ENCODE peak calls at places on chromosomes 16 and 17, in seven cellular contexts. O, Y, K, P, J, U and R are unnamed samples.

GRCh38 chr17:68101075-68101991 is 65.8 kb downstream of the KPNA2 start:
- DNase-seq in U (peak), O (peak), K (peak), Y (peak), P (peak), J (peak), R (peak)

GRCh38 chr16:70804153-70804728 is 3.3 kb upstream of the VAC14 start:
- DNase-seq in K (peak), P (peak), O (no peak), Y (no peak), J (peak), U (peak), R (no peak)

GRCh38 chr16:27325736-27326135 is 12.0 kb downstream of the IL4R start:
- DNase-seq in U (no peak), P (no peak), J (no peak), Y (no peak), K (no peak), O (no peak), R (no peak)

GRCh38 chr17:31321481-31321880 is at the start of gene EVI2A:
- DNase-seq in J (no peak), U (no peak), K (peak), O (peak), P (peak), Y (peak), R (peak)

GRCh38 chr17:62919388-62919787 is 46.6 kb upstream of the TANC2 start:
- DNase-seq in P (peak), U (no peak), Y (no peak), K (no peak), J (peak), O (no peak), R (no peak)

GRCh38 chr16:51818342-51818944 is 667.4 kb upstream of the SALL1 start:
- DNase-seq in P (peak), K (peak), O (peak), J (peak), U (no peak), Y (no peak), R (peak)

GRCh38 chr17:2624292-2624731 is 30.9 kb downstream of the PAFAH1B1 start:
- DNase-seq in J (peak), Y (no peak), U (no peak), P (peak), O (no peak), K (no peak), R (no peak)

GRCh38 chr17:49694847-49695697 is 12.7 kb downstream of the SLC35B1 start:
- DNase-seq in Y (peak), K (peak), J (no peak), O (peak), U (no peak), P (peak), R (peak)

GRCh38 chr16:68116256-68116853 is 31.2 kb downstream of the NFATC3 start:
- DNase-seq in K (peak), U (no peak), P (peak), O (no peak), J (no peak), Y (peak), R (no peak)

GRCh38 chr16:16042076-16042475 is 92.7 kb downstream of the ABCC1 start:
- DNase-seq in U (peak), Y (no peak), K (peak), O (no peak), P (no peak), J (peak), R (no peak)

GRCh38 chr16:6019490-6019991 is 921.9 kb upstream of the EEF2KMT start:
- DNase-seq in O (no peak), P (no peak), Y (no peak), U (no peak), K (no peak), J (no peak), R (no peak)

GRCh38 chr17:7191571-7192270 is 12.6 kb upstream of the ASGR1 start:
- DNase-seq in U (no peak), Y (no peak), O (peak), P (peak), K (peak), J (no peak), R (peak)

GRCh38 chr16:58046054-58046881 is 20.7 kb downstream of the MMP15 start:
- DNase-seq in K (no peak), Y (no peak), U (no peak), P (peak), O (no peak), J (no peak), R (no peak)

GRCh38 chr16:80007216-80007615 is 406.7 kb upstream of the MAF start:
- DNase-seq in O (no peak), J (no peak), K (no peak), Y (no peak), P (no peak), U (no peak), R (no peak)

GRCh38 chr17:76262732-76263344 is 2.3 kb upstream of the UBALD2 start:
- DNase-seq in Y (peak), O (peak), K (no peak), P (peak), J (no peak), U (no peak), R (peak)

GRCh38 chr16:2487903-2488531 is 13.1 kb downstream of the TBC1D24 start:
- DNase-seq in P (peak), U (no peak), Y (no peak), K (no peak), J (no peak), O (no peak), R (no peak)